ENCODE peak calls at places on chromosomes 7 and 10, in nine cellular contexts. O is CD8-positive, alpha-beta T cell; W is stimulated activated CD8-positive, alpha-beta memory T cell treated with anti-CD3 and anti-CD28 coated beads, Interleukin-15, amount 100 ng/mL, for 24 hours; Q is DMS153; B is NCI-H774; C is neuronal stem cell; A is adrenal gland; D is cerebellar cortex; M is HFFc6. N is an unnamed sample.

GRCh38 chr10:60687679-60688078 is 90.6 kb upstream of the CDK1 start:
- DNase-seq in O (no peak), W (no peak), Q (no peak), B (no peak), C (no peak), A (no peak), D (no peak), M (no peak), N (no peak)

GRCh38 chr7:47448971-47449370 is 132.9 kb downstream of the TNS3 start:
- DNase-seq in O (no peak), W (no peak), Q (no peak), B (no peak), C (no peak), A (no peak), D (no peak), M (no peak), N (no peak)

GRCh38 chr7:107879400-107880035 is 11.5 kb upstream of the DLD start:
- DNase-seq in O (no peak), W (no peak), Q (peak), B (peak), C (no peak), A (peak), D (peak), M (peak), N (peak)

GRCh38 chr7:55105952-55106351 is 87.1 kb downstream of the EGFR start:
- DNase-seq in O (no peak), W (no peak), Q (no peak), B (no peak), C (no peak), A (no peak), D (no peak), M (no peak), N (no peak)

GRCh38 chr10:123945506-123945905 is 53.9 kb upstream of the CPXM2 start:
- DNase-seq in O (no peak), W (no peak), Q (peak), B (no peak), C (no peak), A (no peak), D (no peak), M (peak), N (peak)

GRCh38 chr10:35306852-35307251 is 29.5 kb upstream of the CCNY start:
- DNase-seq in O (no peak), W (no peak), Q (no peak), B (no peak), C (no peak), A (peak), D (no peak), M (no peak), N (peak)

GRCh38 chr7:102236592-102237287 is 49.9 kb upstream of the SH2B2 start:
- DNase-seq in O (no peak), W (peak), Q (peak), B (peak), C (peak), A (peak), D (peak), M (peak), N (peak)

GRCh38 chr10:124926548-124926947 is 15.4 kb upstream of the ZRANB1 start:
- DNase-seq in O (no peak), W (no peak), Q (no peak), B (no peak), C (no peak), A (no peak), D (no peak), M (no peak), N (no peak)

GRCh38 chr7:69934475-69934903 is 336.2 kb downstream of the AUTS2 start:
- DNase-seq in O (no peak), W (no peak), Q (peak), B (peak), C (no peak), A (no peak), D (peak), M (no peak), N (peak)

GRCh38 chr7:92831716-92832622 is 4.4 kb downstream of the CDK6 start:
- DNase-seq in O (no peak), W (no peak), Q (no peak), B (no peak), C (no peak), A (peak), D (peak), M (peak), N (no peak)

GRCh38 chr10:71531485-71532446 is 135.0 kb downstream of the CDH23 start:
- DNase-seq in O (no peak), W (no peak), Q (no peak), B (no peak), C (no peak), A (no peak), D (no peak), M (no peak), N (no peak)

GRCh38 chr7:131164025-131164899 is 163.4 kb upstream of the MKLN1 start:
- DNase-seq in O (no peak), W (no peak), Q (no peak), B (no peak), C (no peak), A (no peak), D (no peak), M (peak), N (no peak)

GRCh38 chr10:131102147-131102546 is 209.4 kb downstream of the TCERG1L start:
- DNase-seq in O (no peak), W (no peak), Q (no peak), B (no peak), C (no peak), A (no peak), D (no peak), M (no peak), N (no peak)